ENCODE peak calls at places on chromosomes 3 and 15, in four cellular contexts. Y is caudate nucleus; E is stimulated activated CD4-positive, alpha-beta T cell treated with anti-CD3 and anti-CD28 coated beads, TNF-alpha, amount 100 ng/mL, for 24 hours; N is NCI-H1417. B is an unnamed sample.

GRCh38 chr3:28601291-28601690 is 252.7 kb upstream of the AZI2 start:
- DNase-seq in Y (no peak), E (no peak), N (no peak), B (no peak)

GRCh38 chr3:46946856-46947544 is 29.5 kb downstream of the CCDC12 start:
- DNase-seq in Y (no peak), E (no peak), N (no peak), B (no peak)

GRCh38 chr3:39291903-39292329 is 12.1 kb upstream of the CX3CR1 start:
- DNase-seq in Y (peak; percentile 30), E (peak; percentile 58), N (peak; percentile 22), B (no peak)

GRCh38 chr3:180417241-180417640 is 184.7 kb upstream of the TTC14 start:
- DNase-seq in Y (no peak), E (no peak), N (no peak), B (no peak)

GRCh38 chr15:63870043-63870394 is 36.3 kb upstream of the HERC1 start:
- DNase-seq in Y (no peak), E (no peak), N (no peak), B (no peak)

GRCh38 chr3:108486910-108487309 is 23.5 kb downstream of the MYH15 start:
- DNase-seq in Y (peak; percentile 39), E (no peak), N (peak; percentile 25), B (peak; percentile 37)

GRCh38 chr15:35194296-35194695 is 109.2 kb upstream of the NANOGP8 start:
- DNase-seq in Y (no peak), E (no peak), N (no peak), B (no peak)

GRCh38 chr3:194617827-194618226 is 15.4 kb downstream of the TMEM44 start:
- DNase-seq in Y (no peak), E (no peak), N (no peak), B (no peak)

GRCh38 chr15:31526916-31527690 is 200.5 kb downstream of the KLF13 start:
- DNase-seq in Y (no peak), E (no peak), N (peak; percentile 34), B (no peak)

GRCh38 chr3:45590822-45591546 is 3.6 kb upstream of the LIMD1 start:
- DNase-seq in Y (no peak), E (no peak), N (no peak), B (no peak)

GRCh38 chr15:89813381-89814111 is 1.1 kb downstream of the ANPEP start:
- DNase-seq in Y (no peak), E (no peak), N (no peak), B (no peak)

GRCh38 chr15:59369597-59369996 is 3.1 kb downstream of the MYO1E start:
- DNase-seq in Y (no peak), E (no peak), N (no peak), B (no peak)

GRCh38 chr3:11143476-11143875 is 10.8 kb upstream of the HRH1 start:
- DNase-seq in Y (no peak), E (no peak), N (no peak), B (no peak)

GRCh38 chr3:45227946-45228345 is 1.9 kb upstream of the TMEM158 start:
- DNase-seq in Y (no peak), E (no peak), N (peak; percentile 3), B (no peak)

GRCh38 chr3:127073931-127074820 is 91.3 kb downstream of the PLXNA1 start:
- DNase-seq in Y (no peak), E (no peak), N (no peak), B (no peak)

GRCh38 chr3:39972508-39972907 is 163.1 kb downstream of the MYRIP start:
- DNase-seq in Y (no peak), E (no peak), N (no peak), B (no peak)

GRCh38 chr15:80588801-80589200 is 106.3 kb upstream of the ABHD17C start:
- DNase-seq in Y (no peak), E (no peak), N (no peak), B (no peak)

GRCh38 chr15:79811406-79812405 is 85.1 kb downstream of the MTHFS start:
- DNase-seq in Y (no peak), E (no peak), N (no peak), B (peak; percentile 18)

GRCh38 chr3:35773398-35773797 is 134.1 kb downstream of the ARPP21 start:
- DNase-seq in Y (no peak), E (no peak), N (no peak), B (no peak)

GRCh38 chr3:58386966-58387365 is 46.7 kb downstream of the PDHB start:
- DNase-seq in Y (peak; percentile 33), E (no peak), N (no peak), B (peak; percentile 68)

GRCh38 chr3:139533781-139534443 is 5.6 kb downstream of the RBP1 start:
- DNase-seq in Y (no peak), E (no peak), N (peak; percentile 81), B (peak; percentile 30)

GRCh38 chr3:133269393-133269792 is 130.5 kb upstream of the BFSP2 start:
- DNase-seq in Y (no peak), E (no peak), N (no peak), B (no peak)

GRCh38 chr3:70550723-70551319 is 238.4 kb upstream of the MDFIC2 start:
- DNase-seq in Y (no peak), E (peak; percentile 58), N (no peak), B (peak; percentile 9)

GRCh38 chr3:140290105-140290504 is 355.1 kb downstream of the CLSTN2 start:
- DNase-seq in Y (no peak), E (no peak), N (no peak), B (no peak)

GRCh38 chr3:55484741-55485207 is 2.3 kb downstream of the WNT5A start:
- DNase-seq in Y (no peak), E (no peak), N (no peak), B (no peak)

GRCh38 chr3:187567741-187568140 is 102.5 kb downstream of the SST start:
- DNase-seq in Y (no peak), E (no peak), N (no peak), B (no peak)

GRCh38 chr3:29279830-29280229 is 1.0 kb upstream of the RBMS3 start:
- DNase-seq in Y (no peak), E (no peak), N (no peak), B (peak; percentile 8)

GRCh38 chr3:71358243-71358642 is 225.3 kb downstream of the FOXP1 start:
- DNase-seq in Y (no peak), E (no peak), N (no peak), B (no peak)

GRCh38 chr15:25735550-25736384 is 127.4 kb downstream of the ATP10A start:
- DNase-seq in Y (no peak), E (no peak), N (no peak), B (no peak)

GRCh38 chr15:58918239-58918638 is 15.2 kb downstream of the SLTM start:
- DNase-seq in Y (no peak), E (no peak), N (no peak), B (no peak)